ENCODE peak calls at places on chromosomes 5 and 9, in four cellular contexts. One of them, this sample, is unnamed.

GRCh38 chr5:135423158-135423925 is 23.8 kb downstream of the DCANP1 start:
- DNase-seq in K562: no peak
- DNase-seq in GM12878: no peak
- DNase-seq in HepG2: peak; percentile 36
- DNase-seq in this sample: no peak

GRCh38 chr9:77827104-77827784 is 179.1 kb upstream of the GNA14 start:
- DNase-seq in K562: peak; percentile 72
- DNase-seq in GM12878: peak; percentile 21
- DNase-seq in HepG2: peak; percentile 16
- DNase-seq in this sample: peak; percentile 36

GRCh38 chr9:71984388-71985069 is 73.1 kb downstream of the C9orf85 start:
- DNase-seq in K562: no peak
- DNase-seq in GM12878: no peak
- DNase-seq in HepG2: no peak
- DNase-seq in this sample: no peak

GRCh38 chr5:85452322-85453025 is 1067.8 kb upstream of the EDIL3 start:
- DNase-seq in K562: peak; percentile 37
- DNase-seq in GM12878: no peak
- DNase-seq in HepG2: no peak
- DNase-seq in this sample: no peak

GRCh38 chr5:144697847-144698262 is 527.2 kb downstream of the KCTD16 start:
- DNase-seq in K562: no peak
- DNase-seq in GM12878: no peak
- DNase-seq in HepG2: no peak
- DNase-seq in this sample: no peak

GRCh38 chr9:120730661-120731514 is 16.6 kb upstream of the MEGF9 start:
- DNase-seq in K562: no peak
- DNase-seq in GM12878: no peak
- DNase-seq in HepG2: peak; percentile 91
- DNase-seq in this sample: no peak

GRCh38 chr9:98539954-98540353 is 168.8 kb downstream of the GABBR2 start:
- DNase-seq in K562: no peak
- DNase-seq in GM12878: no peak
- DNase-seq in HepG2: no peak
- DNase-seq in this sample: no peak

GRCh38 chr5:17054911-17055310 is 118.8 kb upstream of the MYO10 start:
- DNase-seq in K562: no peak
- DNase-seq in GM12878: no peak
- DNase-seq in HepG2: no peak
- DNase-seq in this sample: no peak

GRCh38 chr5:38848637-38849036 is 2.8 kb downstream of the OSMR start:
- DNase-seq in K562: no peak
- DNase-seq in GM12878: no peak
- DNase-seq in HepG2: no peak
- DNase-seq in this sample: no peak

GRCh38 chr9:93231121-93231694 is 47.3 kb downstream of the WNK2 start:
- DNase-seq in K562: no peak
- DNase-seq in GM12878: no peak
- DNase-seq in HepG2: no peak
- DNase-seq in this sample: peak; percentile 41

GRCh38 chr5:169106906-169107305 is 194.0 kb downstream of the SLIT3 start:
- DNase-seq in K562: no peak
- DNase-seq in GM12878: no peak
- DNase-seq in HepG2: no peak
- DNase-seq in this sample: no peak

GRCh38 chr5:149493316-149493715 is 57.9 kb downstream of the CSNK1A1 start:
- DNase-seq in K562: no peak
- DNase-seq in GM12878: no peak
- DNase-seq in HepG2: no peak
- DNase-seq in this sample: no peak

GRCh38 chr9:105264380-105264779 is 19.9 kb downstream of the SLC44A1 start:
- DNase-seq in K562: no peak
- DNase-seq in GM12878: no peak
- DNase-seq in HepG2: no peak
- DNase-seq in this sample: no peak

GRCh38 chr5:93607367-93608258 is 24.6 kb downstream of the NR2F1 start:
- DNase-seq in K562: no peak
- DNase-seq in GM12878: no peak
- DNase-seq in HepG2: peak; percentile 44
- DNase-seq in this sample: no peak

GRCh38 chr9:121344062-121344696 is 25.9 kb downstream of the STOM start:
- DNase-seq in K562: no peak
- DNase-seq in GM12878: no peak
- DNase-seq in HepG2: no peak
- DNase-seq in this sample: no peak

GRCh38 chr9:37034320-37034937 is 361 bp upstream of the PAX5 start:
- DNase-seq in K562: no peak
- DNase-seq in GM12878: no peak
- DNase-seq in HepG2: no peak
- DNase-seq in this sample: peak; percentile 54

GRCh38 chr9:137470785-137471184 is 11.7 kb upstream of the NSMF start:
- DNase-seq in K562: no peak
- DNase-seq in GM12878: no peak
- DNase-seq in HepG2: no peak
- DNase-seq in this sample: no peak
- TF ChIP-seq GABPA in K562: no peak
- TF ChIP-seq GABPA in GM12878: no peak
- TF ChIP-seq GABPA in HepG2: no peak
- TF ChIP-seq GABPA in this sample: no peak

GRCh38 chr5:142425286-142426065 is 100.7 kb upstream of the SPRY4 start:
- DNase-seq in K562: no peak
- DNase-seq in GM12878: no peak
- DNase-seq in HepG2: no peak
- DNase-seq in this sample: no peak
- TF ChIP-seq GABPA in K562: no peak
- TF ChIP-seq GABPA in GM12878: no peak
- TF ChIP-seq GABPA in HepG2: no peak
- TF ChIP-seq GABPA in this sample: no peak

DNA sequence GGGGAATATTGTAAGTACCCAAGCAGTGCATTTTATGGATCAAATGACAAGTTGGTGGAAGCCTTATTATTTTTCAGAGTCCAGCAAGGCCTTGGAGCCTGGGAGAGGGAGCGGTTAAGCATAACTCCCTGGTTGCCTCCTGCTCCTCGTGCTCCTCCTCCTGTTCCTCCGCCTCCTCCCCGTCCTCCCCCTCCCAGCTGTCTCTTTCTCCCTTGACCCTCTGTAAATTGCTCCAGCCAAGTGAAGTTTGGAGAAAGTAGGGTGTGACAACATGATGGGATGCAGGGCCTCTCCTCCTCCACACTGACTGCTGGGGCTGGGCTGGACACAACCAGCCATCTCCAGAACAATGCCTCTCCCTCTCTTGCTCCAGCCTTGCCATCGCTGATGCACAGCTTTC is 586.9 kb downstream of the CCDC171 start:
- DNase-seq in K562: no peak
- DNase-seq in GM12878: no peak
- DNase-seq in HepG2: no peak
- DNase-seq in this sample: no peak
- TF ChIP-seq GABPA in K562: no peak
- TF ChIP-seq GABPA in GM12878: no peak
- TF ChIP-seq GABPA in HepG2: no peak
- TF ChIP-seq GABPA in this sample: no peak

GRCh38 chr5:137415231-137415681 is 83.9 kb downstream of the SPOCK1 start:
- DNase-seq in K562: no peak
- DNase-seq in GM12878: no peak
- DNase-seq in HepG2: no peak
- DNase-seq in this sample: no peak
- TF ChIP-seq GABPA in K562: no peak
- TF ChIP-seq GABPA in GM12878: no peak
- TF ChIP-seq GABPA in HepG2: no peak
- TF ChIP-seq GABPA in this sample: no peak

GRCh38 chr5:56898213-56898612 is 11.2 kb upstream of the SETD9 start:
- DNase-seq in K562: no peak
- DNase-seq in GM12878: no peak
- DNase-seq in HepG2: no peak
- DNase-seq in this sample: no peak

GRCh38 chr5:56896761-56897160 is 12.6 kb upstream of the SETD9 start:
- DNase-seq in K562: no peak
- DNase-seq in GM12878: no peak
- DNase-seq in HepG2: no peak
- DNase-seq in this sample: no peak

GRCh38 chr5:56900395-56900794 is 9.0 kb upstream of the SETD9 start:
- DNase-seq in K562: no peak
- DNase-seq in GM12878: no peak
- DNase-seq in HepG2: no peak
- DNase-seq in this sample: no peak

GRCh38 chr5:56900858-56901578 is 8.4 kb upstream of the SETD9 start:
- DNase-seq in K562: peak; percentile 43
- DNase-seq in GM12878: no peak
- DNase-seq in HepG2: peak; percentile 56
- DNase-seq in this sample: peak; percentile 10
- TF ChIP-seq GABPA in K562: no peak
- TF ChIP-seq GABPA in GM12878: no peak
- TF ChIP-seq GABPA in HepG2: no peak
- TF ChIP-seq GABPA in this sample: no peak